ENCODE peak calls at places on chromosomes 1 and 21, in four cellular contexts. One of them, this sample, is unnamed.

GRCh38 chr1:226695335-226695900 is 43.7 kb downstream of the ITPKB start:
- DNase-seq in thoracic aorta: no peak
- DNase-seq in A673: no peak
- DNase-seq in epithelial cell of proximal tubule: no peak
- DNase-seq in this sample: no peak

GRCh38 chr1:59549903-59550302 is 253.0 kb downstream of the FGGY start:
- DNase-seq in thoracic aorta: no peak
- DNase-seq in A673: no peak
- DNase-seq in epithelial cell of proximal tubule: peak; percentile 39
- DNase-seq in this sample: peak; percentile 31

GRCh38 chr1:243731301-243731891 is 118.6 kb downstream of the AKT3 start:
- DNase-seq in thoracic aorta: no peak
- DNase-seq in A673: no peak
- DNase-seq in epithelial cell of proximal tubule: no peak
- DNase-seq in this sample: no peak

GRCh38 chr1:40316595-40317393 is at the start of gene COL9A2:
- DNase-seq in thoracic aorta: no peak
- DNase-seq in A673: peak; percentile 57
- DNase-seq in epithelial cell of proximal tubule: no peak
- DNase-seq in this sample: no peak

GRCh38 chr1:161359316-161359715 is 8.4 kb downstream of the CFAP126 start:
- DNase-seq in thoracic aorta: no peak
- DNase-seq in A673: peak; percentile 34
- DNase-seq in epithelial cell of proximal tubule: no peak
- DNase-seq in this sample: no peak

GRCh38 chr1:15026114-15026483 is 127.4 kb upstream of the TMEM51 start:
- DNase-seq in thoracic aorta: no peak
- DNase-seq in A673: no peak
- DNase-seq in epithelial cell of proximal tubule: no peak
- DNase-seq in this sample: no peak

GRCh38 chr1:196594700-196595099 is 13.5 kb downstream of the KCNT2 start:
- DNase-seq in thoracic aorta: no peak
- DNase-seq in A673: no peak
- DNase-seq in epithelial cell of proximal tubule: no peak
- DNase-seq in this sample: no peak

GRCh38 chr1:12135612-12136011 is 31.2 kb upstream of the TNFRSF1B start:
- DNase-seq in thoracic aorta: no peak
- DNase-seq in A673: no peak
- DNase-seq in epithelial cell of proximal tubule: no peak
- DNase-seq in this sample: no peak

GRCh38 chr1:157269656-157270375 is 131.6 kb upstream of the ETV3 start:
- DNase-seq in thoracic aorta: no peak
- DNase-seq in A673: no peak
- DNase-seq in epithelial cell of proximal tubule: no peak
- DNase-seq in this sample: no peak

GRCh38 chr21:32653326-32653901 is 41.2 kb upstream of the CFAP298 start:
- DNase-seq in thoracic aorta: no peak
- DNase-seq in A673: peak; percentile 37
- DNase-seq in epithelial cell of proximal tubule: no peak
- DNase-seq in this sample: no peak

GRCh38 chr1:27960762-27961645 is 1.2 kb downstream of the XKR8 start:
- DNase-seq in thoracic aorta: no peak
- DNase-seq in A673: no peak
- DNase-seq in epithelial cell of proximal tubule: no peak
- DNase-seq in this sample: peak; percentile 9

GRCh38 chr1:108663074-108663473 is 2.2 kb upstream of the HENMT1 start:
- DNase-seq in thoracic aorta: no peak
- DNase-seq in A673: no peak
- DNase-seq in epithelial cell of proximal tubule: no peak
- DNase-seq in this sample: no peak

GRCh38 chr1:87292684-87293493 is 35.8 kb upstream of the LMO4 start:
- DNase-seq in thoracic aorta: no peak
- DNase-seq in A673: peak; percentile 79
- DNase-seq in epithelial cell of proximal tubule: no peak
- DNase-seq in this sample: peak; percentile 24

GRCh38 chr1:110084226-110085078 is 14.0 kb upstream of the ALX3 start:
- DNase-seq in thoracic aorta: no peak
- DNase-seq in A673: peak; percentile 47
- DNase-seq in epithelial cell of proximal tubule: no peak
- DNase-seq in this sample: peak; percentile 39

GRCh38 chr1:109618614-109619404 is 607 bp downstream of the GNAT2 start:
- DNase-seq in thoracic aorta: no peak
- DNase-seq in A673: peak; percentile 30
- DNase-seq in epithelial cell of proximal tubule: no peak
- DNase-seq in this sample: no peak

GRCh38 chr1:54280652-54281051 is 80.7 kb downstream of the MRPL37 start:
- DNase-seq in thoracic aorta: no peak
- DNase-seq in A673: no peak
- DNase-seq in epithelial cell of proximal tubule: no peak
- DNase-seq in this sample: no peak

GRCh38 chr21:14567557-14568279 is 21.6 kb upstream of the SAMSN1 start:
- DNase-seq in thoracic aorta: no peak
- DNase-seq in A673: no peak
- DNase-seq in epithelial cell of proximal tubule: no peak
- DNase-seq in this sample: no peak

GRCh38 chr21:14569868-14570267 is 23.8 kb upstream of the SAMSN1 start:
- DNase-seq in thoracic aorta: no peak
- DNase-seq in A673: no peak
- DNase-seq in epithelial cell of proximal tubule: no peak
- DNase-seq in this sample: no peak

GRCh38 chr21:14569026-14569425 is 22.9 kb upstream of the SAMSN1 start:
- DNase-seq in thoracic aorta: no peak
- DNase-seq in A673: no peak
- DNase-seq in epithelial cell of proximal tubule: no peak
- DNase-seq in this sample: no peak

GRCh38 chr21:14562959-14563358 is 16.8 kb upstream of the SAMSN1 start:
- DNase-seq in thoracic aorta: no peak
- DNase-seq in A673: no peak
- DNase-seq in epithelial cell of proximal tubule: no peak
- DNase-seq in this sample: no peak

DNA sequence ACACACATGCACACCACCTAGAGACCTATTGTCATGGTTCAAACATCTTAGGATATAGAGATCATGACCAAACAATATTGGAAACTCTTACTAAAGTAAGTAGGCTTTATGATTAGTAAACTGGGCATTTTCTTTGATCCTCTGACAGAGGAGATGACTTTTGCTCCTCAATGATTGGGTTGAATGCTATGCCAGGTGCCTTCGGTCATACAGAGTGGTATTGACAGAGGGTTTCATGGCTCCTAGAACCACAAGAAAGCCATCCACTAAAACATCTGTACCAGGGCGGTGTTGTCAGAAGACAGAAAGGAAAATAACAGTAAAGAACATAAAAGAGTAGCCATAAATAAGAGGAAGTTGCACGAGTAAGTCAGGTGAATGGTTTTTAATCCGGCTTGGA is 20.8 kb upstream of the SAMSN1 start:
- DNase-seq in thoracic aorta: no peak
- DNase-seq in A673: no peak
- DNase-seq in epithelial cell of proximal tubule: no peak
- DNase-seq in this sample: no peak
- TF ChIP-seq CTCF in thoracic aorta: no peak
- TF ChIP-seq CTCF in A673: no peak
- TF ChIP-seq CTCF in epithelial cell of proximal tubule: no peak
- TF ChIP-seq CTCF in this sample: no peak

DNA sequence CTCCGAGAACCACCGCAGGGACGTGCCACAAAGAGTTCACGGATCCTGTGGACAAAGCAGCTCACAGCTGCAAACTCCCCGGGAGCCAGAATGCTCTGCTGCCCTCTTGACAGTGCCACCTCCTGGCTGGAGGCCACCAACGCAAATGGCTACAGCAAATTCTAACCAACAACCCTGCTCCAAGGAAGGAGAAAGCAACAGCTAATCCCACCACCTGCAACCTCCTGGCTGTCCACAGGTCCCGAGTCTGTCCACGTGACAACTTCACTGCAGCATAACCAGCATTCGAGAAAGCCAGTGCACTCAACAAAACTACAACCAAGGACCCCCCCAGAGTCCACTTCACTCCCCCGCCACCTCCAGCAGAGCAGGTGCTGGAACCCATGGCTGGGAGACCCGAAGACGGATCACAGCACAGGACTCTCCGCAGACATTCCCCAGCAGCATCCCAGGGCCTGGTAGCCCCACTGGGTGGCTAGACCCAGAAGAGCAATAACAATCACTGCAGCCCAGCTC is 17.3 kb downstream of the POFUT2 start:
- DNase-seq in thoracic aorta: no peak
- DNase-seq in A673: peak; percentile 50
- DNase-seq in epithelial cell of proximal tubule: no peak
- DNase-seq in this sample: no peak
- TF ChIP-seq CTCF in thoracic aorta: no peak
- TF ChIP-seq CTCF in A673: peak; percentile 51
- TF ChIP-seq CTCF in epithelial cell of proximal tubule: peak; percentile 51
- TF ChIP-seq CTCF in this sample: peak; percentile 50

GRCh38 chr1:152227310-152227928 is 3.4 kb upstream of the HRNR start:
- DNase-seq in thoracic aorta: no peak
- DNase-seq in A673: no peak
- DNase-seq in epithelial cell of proximal tubule: no peak
- DNase-seq in this sample: no peak
- TF ChIP-seq CTCF in thoracic aorta: no peak
- TF ChIP-seq CTCF in A673: no peak
- TF ChIP-seq CTCF in epithelial cell of proximal tubule: peak; percentile 54
- TF ChIP-seq CTCF in this sample: peak; percentile 19

GRCh38 chr1:242710286-242710685 is 185.8 kb upstream of the PLD5 start:
- DNase-seq in thoracic aorta: no peak
- DNase-seq in A673: peak; percentile 54
- DNase-seq in epithelial cell of proximal tubule: no peak
- DNase-seq in this sample: no peak

GRCh38 chr1:242710847-242711246 is 186.3 kb upstream of the PLD5 start:
- DNase-seq in thoracic aorta: no peak
- DNase-seq in A673: no peak
- DNase-seq in epithelial cell of proximal tubule: no peak
- DNase-seq in this sample: no peak

DNA sequence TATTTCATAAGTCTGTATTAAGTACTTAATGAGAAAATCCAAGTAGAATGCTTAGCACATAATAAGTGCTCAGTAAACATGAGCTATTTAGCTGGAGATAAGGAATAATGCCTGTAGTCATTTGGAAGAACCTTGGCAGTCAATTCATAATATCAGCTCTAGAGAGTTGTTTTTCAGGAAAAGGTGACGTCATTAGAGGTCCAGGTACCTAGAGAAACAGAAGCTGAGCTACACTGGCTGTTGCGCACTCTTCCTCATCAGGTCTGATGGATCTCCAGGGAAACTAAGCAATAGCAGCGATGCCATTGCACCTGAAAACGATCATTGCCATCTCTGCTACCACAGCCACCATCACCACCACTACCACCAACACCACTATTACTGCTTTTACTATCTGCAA is 187.8 kb upstream of the PLD5 start:
- DNase-seq in thoracic aorta: no peak
- DNase-seq in A673: no peak
- DNase-seq in epithelial cell of proximal tubule: no peak
- DNase-seq in this sample: no peak
- TF ChIP-seq CTCF in thoracic aorta: no peak
- TF ChIP-seq CTCF in A673: no peak
- TF ChIP-seq CTCF in epithelial cell of proximal tubule: no peak
- TF ChIP-seq CTCF in this sample: no peak

GRCh38 chr1:37513795-37514349 is 694 bp downstream of the MEAF6 start:
- DNase-seq in thoracic aorta: no peak
- DNase-seq in A673: peak; percentile 17
- DNase-seq in epithelial cell of proximal tubule: no peak
- DNase-seq in this sample: peak; percentile 1

GRCh38 chr1:37514350-37515184 is at the start of gene MEAF6:
- DNase-seq in thoracic aorta: peak; percentile 17
- DNase-seq in A673: peak; percentile 88
- DNase-seq in epithelial cell of proximal tubule: no peak
- DNase-seq in this sample: peak; percentile 54

GRCh38 chr1:37506740-37507139 is 7.8 kb downstream of the MEAF6 start:
- DNase-seq in thoracic aorta: no peak
- DNase-seq in A673: no peak
- DNase-seq in epithelial cell of proximal tubule: no peak
- DNase-seq in this sample: no peak

GRCh38 chr1:37509181-37509580 is 5.4 kb downstream of the MEAF6 start:
- DNase-seq in thoracic aorta: no peak
- DNase-seq in A673: peak; percentile 33
- DNase-seq in epithelial cell of proximal tubule: no peak
- DNase-seq in this sample: peak; percentile 41
- TF ChIP-seq CTCF in thoracic aorta: no peak
- TF ChIP-seq CTCF in A673: peak; percentile 32
- TF ChIP-seq CTCF in epithelial cell of proximal tubule: peak; percentile 34
- TF ChIP-seq CTCF in this sample: peak; percentile 35

DNA sequence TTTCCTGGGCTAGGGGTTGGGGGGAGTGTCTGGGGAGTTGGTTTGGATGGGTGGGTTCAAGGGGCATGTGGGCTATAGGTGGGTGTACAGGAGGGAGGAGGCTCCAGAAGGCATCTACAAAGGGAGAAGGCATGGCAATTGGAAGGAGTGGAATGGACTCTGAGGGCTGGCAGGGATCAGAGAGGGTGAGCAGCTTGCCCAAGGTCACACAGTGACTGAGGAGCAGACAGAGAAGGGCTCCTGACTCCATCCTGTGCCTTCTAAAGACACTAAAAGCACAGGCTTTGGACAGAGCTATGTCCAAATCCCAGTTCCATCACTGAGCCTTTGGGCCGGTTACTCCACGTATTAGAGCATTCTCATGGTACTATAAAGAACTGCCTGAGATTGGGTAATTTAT is 151.8 kb downstream of the PTPRU start:
- DNase-seq in thoracic aorta: no peak
- DNase-seq in A673: no peak
- DNase-seq in epithelial cell of proximal tubule: no peak
- DNase-seq in this sample: no peak
- TF ChIP-seq CTCF in thoracic aorta: no peak
- TF ChIP-seq CTCF in A673: no peak
- TF ChIP-seq CTCF in epithelial cell of proximal tubule: no peak
- TF ChIP-seq CTCF in this sample: no peak

GRCh38 chr1:3898994-3899775 is 887 bp downstream of the C1orf174 start:
- DNase-seq in thoracic aorta: no peak
- DNase-seq in A673: peak; percentile 44
- DNase-seq in epithelial cell of proximal tubule: no peak
- DNase-seq in this sample: no peak
- TF ChIP-seq CTCF in thoracic aorta: no peak
- TF ChIP-seq CTCF in A673: no peak
- TF ChIP-seq CTCF in epithelial cell of proximal tubule: peak; percentile 29
- TF ChIP-seq CTCF in this sample: peak; percentile 51

DNA sequence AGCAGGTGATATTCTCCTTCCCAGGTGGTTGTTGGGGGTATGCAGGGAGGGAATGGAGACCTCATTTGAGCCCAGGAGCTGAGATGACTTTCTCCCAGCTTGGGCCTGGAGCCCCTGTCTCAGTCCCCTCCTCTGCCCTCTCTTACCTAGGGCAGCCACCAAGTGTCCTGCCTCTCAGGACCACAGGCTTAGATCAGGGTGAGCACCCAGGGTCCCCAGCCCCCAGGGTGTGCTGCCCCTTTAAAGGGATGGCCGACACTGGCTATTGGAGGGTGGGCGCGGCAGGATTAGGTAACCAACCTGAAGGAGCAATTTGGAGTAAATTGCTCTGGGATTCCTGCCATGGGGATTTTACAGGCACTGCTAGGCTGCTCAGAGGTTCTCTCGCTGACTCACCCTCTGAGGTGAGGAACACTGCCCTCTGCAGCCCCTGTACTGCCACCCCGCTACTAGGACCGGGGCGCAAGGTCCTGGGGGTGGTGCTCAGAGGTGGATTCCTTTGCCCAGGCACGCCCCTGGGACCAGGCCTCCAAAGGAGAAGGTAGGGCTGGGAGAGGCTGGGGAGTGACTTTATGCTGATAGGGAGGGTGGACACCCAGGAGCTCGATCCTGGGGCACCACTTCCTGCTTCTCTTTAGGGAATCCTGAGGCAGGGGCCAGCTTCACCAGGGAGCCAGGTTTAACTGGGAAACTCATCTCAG is 1.5 kb downstream of the RPS6KA1 start:
- DNase-seq in thoracic aorta: no peak
- DNase-seq in A673: peak; percentile 39
- DNase-seq in epithelial cell of proximal tubule: peak; percentile 68
- DNase-seq in this sample: peak; percentile 65
- TF ChIP-seq CTCF in thoracic aorta: no peak
- TF ChIP-seq CTCF in A673: peak; percentile 25
- TF ChIP-seq CTCF in epithelial cell of proximal tubule: peak; percentile 72
- TF ChIP-seq CTCF in this sample: peak; percentile 65

This sample was measured in HFFc6.